ENCODE peak calls at places on chromosomes 7 and 10, in eight cellular contexts. N is fibroblast of lung, T is fibroblast of mammary gland, V is heart right ventricle, G is LNCaP clone FGC, D is colonic mucosa, C is MM.1S, Y is lower lobe of right lung. F is an unnamed sample.

GRCh38 chr10:96718304-96718990 is 1.9 kb downstream of the PIK3AP1 start:
- DNase-seq in N (no peak), T (no peak), V (no peak), G (no peak), D (no peak), C (no peak), Y (no peak), F (no peak)

GRCh38 chr7:148621563-148621962 is 31.0 kb downstream of the C7orf33 start:
- DNase-seq in N (no peak), T (no peak), V (no peak), G (no peak), D (no peak), C (no peak), Y (no peak), F (no peak)

GRCh38 chr7:32681174-32681518 is 185.9 kb downstream of the AVL9 start:
- DNase-seq in N (no peak), T (no peak), V (no peak), G (no peak), D (no peak), C (no peak), Y (no peak), F (no peak)

GRCh38 chr7:1700086-1700485 is 30.0 kb downstream of the ELFN1 start:
- DNase-seq in N (no peak), T (no peak), V (no peak), G (no peak), D (no peak), C (no peak), Y (no peak), F (peak)

GRCh38 chr7:117110480-117111315 is 157.4 kb downstream of the ST7 start:
- DNase-seq in N (no peak), T (no peak), V (no peak), G (no peak), D (no peak), C (peak), Y (no peak), F (no peak)

GRCh38 chr10:33160151-33160550 is 174.3 kb downstream of the NRP1 start:
- DNase-seq in N (peak), T (no peak), V (no peak), G (no peak), D (no peak), C (no peak), Y (no peak), F (no peak)

GRCh38 chr7:2564970-2565546 is 6.3 kb downstream of the IQCE start:
- DNase-seq in N (no peak), T (no peak), V (no peak), G (no peak), D (peak), C (no peak), Y (peak), F (peak)

GRCh38 chr10:25068152-25069058 is 52.0 kb downstream of the THNSL1 start:
- DNase-seq in N (peak), T (peak), V (no peak), G (no peak), D (no peak), C (no peak), Y (no peak), F (no peak)

GRCh38 chr10:117640406-117640805 is 97.9 kb downstream of the EMX2 start:
- DNase-seq in N (no peak), T (no peak), V (no peak), G (no peak), D (no peak), C (no peak), Y (no peak), F (no peak)

GRCh38 chr10:70920519-70920918 is 32.2 kb upstream of the PCBD1 start:
- DNase-seq in N (no peak), T (no peak), V (no peak), G (no peak), D (peak), C (no peak), Y (peak), F (peak)

GRCh38 chr7:128347573-128348147 is 4.0 kb upstream of the RBM28 start:
- DNase-seq in N (no peak), T (peak), V (peak), G (peak), D (no peak), C (peak), Y (peak), F (no peak)

GRCh38 chr10:121302541-121303180 is 295.6 kb downstream of the FGFR2 start:
- DNase-seq in N (no peak), T (no peak), V (no peak), G (no peak), D (no peak), C (no peak), Y (no peak), F (no peak)

GRCh38 chr7:20816389-20816959 is 29.8 kb upstream of the SP8 start:
- DNase-seq in N (no peak), T (no peak), V (no peak), G (no peak), D (no peak), C (no peak), Y (no peak), F (no peak)

GRCh38 chr7:74256446-74257408 is 2.5 kb upstream of the RFC2 start:
- DNase-seq in N (peak), T (peak), V (no peak), G (no peak), D (no peak), C (no peak), Y (no peak), F (no peak)

GRCh38 chr10:110514848-110515247 is 17.1 kb downstream of the DUSP5 start:
- DNase-seq in N (no peak), T (peak), V (no peak), G (no peak), D (no peak), C (no peak), Y (no peak), F (no peak)

GRCh38 chr10:69803809-69804208 is 2.1 kb downstream of the COL13A1 start:
- DNase-seq in N (no peak), T (no peak), V (no peak), G (no peak), D (no peak), C (no peak), Y (no peak), F (no peak)

GRCh38 chr10:23367896-23368685 is 23.5 kb upstream of the C10orf67 start:
- DNase-seq in N (no peak), T (no peak), V (no peak), G (no peak), D (no peak), C (no peak), Y (no peak), F (no peak)
- H3K4me3 ChIP-seq in N (no peak), T (no peak), V (no peak), G (no peak), D (no peak), C (no peak), Y (no peak), F (no peak)

GRCh38 chr10:50419091-50419490 is 167.8 kb upstream of the ASAH2 start:
- DNase-seq in N (no peak), T (no peak), V (no peak), G (no peak), D (no peak), C (no peak), Y (no peak), F (no peak)

GRCh38 chr10:50419756-50420155 is 168.4 kb upstream of the ASAH2 start:
- DNase-seq in N (no peak), T (no peak), V (no peak), G (no peak), D (no peak), C (no peak), Y (no peak), F (no peak)

GRCh38 chr10:50422259-50422658 is 170.9 kb upstream of the ASAH2 start:
- DNase-seq in N (no peak), T (no peak), V (no peak), G (no peak), D (no peak), C (peak), Y (no peak), F (no peak)

GRCh38 chr10:50420166-50420565 is 168.8 kb upstream of the ASAH2 start:
- DNase-seq in N (no peak), T (no peak), V (no peak), G (no peak), D (no peak), C (no peak), Y (no peak), F (no peak)

GRCh38 chr10:50421026-50421719 is 169.9 kb upstream of the ASAH2 start:
- DNase-seq in N (peak), T (peak), V (no peak), G (no peak), D (peak), C (peak), Y (peak), F (peak)
- TF ChIP-seq CTCF in N (peak), T (peak), V (peak), G (peak), D (peak), C (peak), Y (peak), F (peak)

DNA sequence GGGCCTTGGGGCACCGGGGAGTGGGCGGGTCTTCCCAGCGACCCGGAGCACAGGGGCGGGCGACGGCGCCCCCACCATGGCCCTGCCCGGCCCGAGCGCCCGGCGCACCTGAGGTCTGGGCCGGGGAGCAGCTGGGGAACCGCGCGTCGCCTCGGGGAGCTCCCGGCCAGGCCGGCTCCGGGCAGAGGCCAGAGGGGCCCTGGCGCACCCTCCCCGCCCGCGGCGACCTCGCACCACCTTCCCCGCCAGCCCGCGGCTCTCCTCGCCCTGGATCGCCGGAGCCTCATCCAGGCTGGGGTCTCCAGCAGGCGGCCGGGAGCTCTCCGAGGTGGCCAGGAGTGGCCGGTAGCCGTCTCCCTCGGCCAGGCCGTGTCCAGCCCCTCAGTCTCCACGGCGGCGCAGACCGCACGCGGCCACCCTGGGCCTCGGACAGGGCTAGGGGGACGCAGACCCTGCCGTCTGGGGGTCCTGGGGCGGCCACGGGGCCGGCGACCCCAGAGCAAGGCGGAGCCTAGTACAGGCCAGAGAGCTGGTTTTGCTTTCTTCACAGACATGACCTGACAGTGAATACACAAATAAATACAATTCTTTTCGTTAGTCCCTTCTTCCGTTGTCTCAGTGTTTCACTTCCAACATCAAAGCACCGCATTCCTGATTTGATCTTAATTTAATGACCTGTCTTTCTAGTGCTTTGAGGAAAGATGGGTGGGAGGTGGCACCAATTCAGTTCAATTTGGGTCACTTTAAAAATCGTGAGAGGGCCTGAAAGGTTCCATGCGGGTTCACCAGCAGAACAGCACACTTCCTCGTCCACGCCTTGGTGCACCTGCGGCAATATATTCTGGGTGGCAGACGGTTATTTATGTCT is 357.0 kb downstream of the DNAJB6 start:
- DNase-seq in N (no peak), T (no peak), V (no peak), G (no peak), D (no peak), C (no peak), Y (no peak), F (peak)
- H3K4me3 ChIP-seq in N (no peak), T (no peak), V (peak), G (no peak), D (no peak), C (no peak), Y (no peak), F (no peak)

GRCh38 chr7:27427416-27427815 is 184.8 kb downstream of the EVX1 start:
- DNase-seq in N (no peak), T (no peak), V (no peak), G (no peak), D (no peak), C (no peak), Y (no peak), F (no peak)

GRCh38 chr7:27431465-27431864 is 188.9 kb downstream of the EVX1 start:
- DNase-seq in N (no peak), T (no peak), V (no peak), G (no peak), D (no peak), C (no peak), Y (no peak), F (no peak)

GRCh38 chr7:27434729-27435400 is 192.3 kb downstream of the EVX1 start:
- DNase-seq in N (no peak), T (peak), V (no peak), G (no peak), D (no peak), C (no peak), Y (no peak), F (no peak)

GRCh38 chr7:27433581-27433980 is 191.0 kb downstream of the EVX1 start:
- DNase-seq in N (no peak), T (no peak), V (no peak), G (no peak), D (no peak), C (no peak), Y (no peak), F (no peak)

DNA sequence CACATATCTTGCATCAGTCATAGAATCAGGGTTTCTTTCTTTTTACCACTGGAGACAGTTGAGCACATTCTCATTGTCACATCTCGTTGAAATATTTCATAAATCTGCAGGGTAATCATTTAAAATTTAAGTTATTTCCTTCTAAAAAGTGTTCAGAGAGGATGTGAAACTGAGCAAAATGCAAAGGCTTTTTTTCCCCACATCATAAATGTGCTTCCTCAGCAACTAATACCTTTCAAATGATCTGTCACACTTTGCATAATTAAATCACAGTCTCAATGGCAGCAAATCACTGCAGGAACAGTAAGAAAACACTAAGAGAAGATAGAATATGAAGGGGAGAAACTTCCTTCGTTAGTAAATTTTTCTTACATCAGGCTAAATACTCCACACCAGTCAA is 187.5 kb downstream of the EVX1 start:
- DNase-seq in N (no peak), T (no peak), V (no peak), G (no peak), D (no peak), C (peak), Y (no peak), F (no peak)
- TF ChIP-seq CTCF in N (no peak), T (no peak), V (no peak), G (no peak), D (no peak), C (no peak), Y (no peak), F (no peak)

GRCh38 chr10:1209355-1209979 is 153.3 kb downstream of the WDR37 start:
- DNase-seq in N (no peak), T (no peak), V (no peak), G (no peak), D (no peak), C (no peak), Y (no peak), F (no peak)
- H3K4me3 ChIP-seq in N (no peak), T (no peak), V (no peak), G (no peak), D (no peak), C (no peak), Y (no peak), F (no peak)

GRCh38 chr7:137345799-137346449 is 2.4 kb upstream of the PTN start:
- DNase-seq in N (peak), T (no peak), V (no peak), G (no peak), D (no peak), C (no peak), Y (no peak), F (no peak)

GRCh38 chr7:137337902-137338301 is 5.6 kb downstream of the PTN start:
- DNase-seq in N (no peak), T (no peak), V (no peak), G (no peak), D (no peak), C (no peak), Y (no peak), F (no peak)

GRCh38 chr7:137342751-137343482 is 616 bp downstream of the PTN start:
- DNase-seq in N (peak), T (no peak), V (no peak), G (no peak), D (no peak), C (no peak), Y (no peak), F (no peak)

GRCh38 chr7:137342340-137342739 is 1.2 kb downstream of the PTN start:
- DNase-seq in N (peak), T (no peak), V (no peak), G (no peak), D (no peak), C (no peak), Y (no peak), F (no peak)

DNA sequence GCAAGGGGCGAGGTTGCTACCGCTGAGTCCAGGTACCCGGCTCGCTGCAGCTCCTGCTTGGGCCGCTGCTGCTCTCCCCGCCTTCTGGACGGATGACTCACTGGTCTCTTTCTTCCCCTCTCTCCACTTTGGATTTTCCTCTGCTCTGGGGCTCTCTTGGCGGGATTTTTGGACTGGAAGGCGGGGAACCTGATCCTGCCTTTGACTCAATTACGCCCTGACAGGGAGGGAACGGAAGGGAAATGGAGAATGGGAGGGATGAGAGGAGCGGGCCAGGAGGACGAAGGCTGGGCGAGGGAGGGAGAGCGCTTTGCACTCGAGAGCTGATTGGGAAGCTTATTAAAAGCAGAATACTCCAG is at the start of gene PTN:
- DNase-seq in N (peak), T (peak), V (peak), G (no peak), D (no peak), C (no peak), Y (no peak), F (no peak)
- TF ChIP-seq CTCF in N (no peak), T (no peak), V (no peak), G (no peak), D (no peak), C (no peak), Y (no peak), F (no peak)

DNA sequence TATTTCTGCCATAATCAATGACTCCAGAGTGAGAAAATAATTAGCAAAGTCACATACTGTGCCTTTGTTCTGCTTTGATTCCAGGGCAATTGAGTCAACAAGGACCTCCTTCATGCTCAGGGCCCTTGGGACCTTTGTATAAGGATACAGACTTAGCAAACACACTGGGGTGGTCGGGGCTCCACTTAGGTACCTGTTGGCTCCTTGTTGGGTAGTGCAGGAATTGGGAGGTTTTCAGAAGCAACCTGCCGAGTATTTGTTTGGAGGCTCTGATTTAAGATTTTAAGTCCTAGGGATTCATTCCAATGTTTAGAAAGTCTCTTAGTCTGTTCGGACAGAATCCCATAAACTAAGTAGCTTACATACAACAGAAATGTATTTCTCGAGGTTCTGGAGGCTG is 3.0 kb downstream of the ADCK2 start:
- DNase-seq in N (no peak), T (no peak), V (no peak), G (no peak), D (no peak), C (no peak), Y (no peak), F (no peak)
- H3K4me3 ChIP-seq in N (no peak), T (no peak), V (no peak), G (no peak), D (no peak), C (no peak), Y (no peak), F (no peak)

GRCh38 chr7:158931899-158932298 is 75.5 kb downstream of the DYNC2I1 start:
- DNase-seq in N (no peak), T (no peak), V (no peak), G (no peak), D (no peak), C (no peak), Y (no peak), F (no peak)
- TF ChIP-seq CTCF in N (no peak), T (no peak), V (no peak), G (no peak), D (no peak), C (no peak), Y (no peak), F (no peak)

DNA sequence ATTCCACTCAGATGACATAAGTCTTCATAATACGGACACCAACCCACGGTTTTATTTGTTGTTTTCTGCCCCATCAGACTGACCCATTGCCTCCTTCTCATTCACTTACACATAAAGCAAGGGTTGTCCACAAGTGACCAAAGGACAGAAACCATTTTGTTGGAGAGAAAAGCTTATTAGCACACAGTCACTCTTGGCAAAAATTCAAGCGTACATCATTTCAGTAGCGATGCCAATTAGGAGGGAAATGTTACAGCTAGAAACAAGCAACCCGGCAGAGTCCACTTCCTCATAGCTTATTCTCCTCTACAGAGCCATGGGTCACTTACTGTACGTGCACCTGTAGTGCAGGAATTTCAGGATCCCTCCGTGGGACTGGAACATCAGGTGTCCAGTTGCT is 23.0 kb downstream of the ABLIM1 start:
- DNase-seq in N (peak), T (peak), V (no peak), G (peak), D (no peak), C (no peak), Y (no peak), F (no peak)
- H3K4me3 ChIP-seq in N (peak), T (no peak), V (peak), G (no peak), D (no peak), C (no peak), Y (no peak), F (no peak)

GRCh38 chr7:668139-668871 is 58.2 kb upstream of the DNAAF5 start:
- DNase-seq in N (peak), T (peak), V (no peak), G (no peak), D (no peak), C (no peak), Y (no peak), F (no peak)

GRCh38 chr7:666454-667292 is 59.8 kb upstream of the DNAAF5 start:
- DNase-seq in N (no peak), T (no peak), V (no peak), G (no peak), D (no peak), C (no peak), Y (no peak), F (no peak)

GRCh38 chr7:665251-665650 is 61.2 kb upstream of the DNAAF5 start:
- DNase-seq in N (peak), T (peak), V (no peak), G (no peak), D (no peak), C (no peak), Y (no peak), F (no peak)

GRCh38 chr7:664402-664775 is 62.1 kb upstream of the DNAAF5 start:
- DNase-seq in N (no peak), T (no peak), V (no peak), G (no peak), D (no peak), C (no peak), Y (no peak), F (no peak)

GRCh38 chr7:665751-666453 is 60.6 kb upstream of the DNAAF5 start:
- DNase-seq in N (no peak), T (peak), V (peak), G (no peak), D (no peak), C (no peak), Y (no peak), F (no peak)
- TF ChIP-seq CTCF in N (peak), T (peak), V (peak), G (no peak), D (no peak), C (no peak), Y (no peak), F (no peak)